ENCODE peak calls at places on chromosomes 12 and 14, in nine cellular contexts. One of them, this sample, is unnamed.

GRCh38 chr12:63298386-63298930 is 147.5 kb upstream of the AVPR1A start:
- DNase-seq in K562: no peak
- DNase-seq in upper lobe of left lung: no peak
- DNase-seq in stomach: no peak
- DNase-seq in transverse colon: no peak
- DNase-seq in tibial nerve: no peak
- DNase-seq in GM12878: no peak
- DNase-seq in HepG2: no peak
- DNase-seq in A549: peak; percentile 22
- DNase-seq in this sample: no peak

GRCh38 chr14:65860956-65861631 is 448.6 kb downstream of the FUT8 start:
- DNase-seq in upper lobe of left lung: no peak
- DNase-seq in GM12878: no peak
- DNase-seq in transverse colon: no peak
- DNase-seq in stomach: no peak
- DNase-seq in tibial nerve: no peak
- DNase-seq in K562: no peak
- DNase-seq in A549: no peak
- DNase-seq in HepG2: no peak
- DNase-seq in this sample: no peak

GRCh38 chr12:65857875-65858274 is 33.6 kb downstream of the HMGA2 start:
- DNase-seq in K562: no peak
- DNase-seq in HepG2: no peak
- DNase-seq in stomach: no peak
- DNase-seq in GM12878: no peak
- DNase-seq in A549: no peak
- DNase-seq in upper lobe of left lung: no peak
- DNase-seq in transverse colon: no peak
- DNase-seq in tibial nerve: no peak
- DNase-seq in this sample: no peak

GRCh38 chr12:31922341-31923062 is 36.7 kb upstream of the RESF1 start:
- DNase-seq in transverse colon: no peak
- DNase-seq in A549: peak; percentile 35
- DNase-seq in tibial nerve: no peak
- DNase-seq in HepG2: peak; percentile 20
- DNase-seq in upper lobe of left lung: no peak
- DNase-seq in stomach: no peak
- DNase-seq in GM12878: no peak
- DNase-seq in K562: no peak
- DNase-seq in this sample: no peak

GRCh38 chr14:37232907-37233481 is 35.3 kb downstream of the MIPOL1 start:
- DNase-seq in HepG2: peak; percentile 79
- DNase-seq in upper lobe of left lung: no peak
- DNase-seq in tibial nerve: no peak
- DNase-seq in GM12878: no peak
- DNase-seq in stomach: no peak
- DNase-seq in A549: peak; percentile 63
- DNase-seq in transverse colon: no peak
- DNase-seq in K562: peak; percentile 30
- DNase-seq in this sample: no peak

GRCh38 chr12:10365716-10366433 is 24.0 kb downstream of the KLRK1 start:
- DNase-seq in GM12878: no peak
- DNase-seq in HepG2: no peak
- DNase-seq in K562: no peak
- DNase-seq in upper lobe of left lung: no peak
- DNase-seq in A549: no peak
- DNase-seq in transverse colon: no peak
- DNase-seq in tibial nerve: no peak
- DNase-seq in stomach: no peak
- DNase-seq in this sample: no peak

GRCh38 chr12:97643961-97644360 is 181.4 kb downstream of the RMST start:
- DNase-seq in transverse colon: no peak
- DNase-seq in stomach: no peak
- DNase-seq in upper lobe of left lung: no peak
- DNase-seq in HepG2: no peak
- DNase-seq in tibial nerve: no peak
- DNase-seq in A549: no peak
- DNase-seq in K562: no peak
- DNase-seq in GM12878: no peak
- DNase-seq in this sample: no peak

GRCh38 chr14:99872786-99873440 is 79.7 kb downstream of the EML1 start:
- DNase-seq in transverse colon: no peak
- DNase-seq in upper lobe of left lung: no peak
- DNase-seq in stomach: no peak
- DNase-seq in tibial nerve: no peak
- DNase-seq in HepG2: no peak
- DNase-seq in GM12878: no peak
- DNase-seq in A549: no peak
- DNase-seq in K562: no peak
- DNase-seq in this sample: no peak

GRCh38 chr12:68871396-68871795 is 61.6 kb downstream of the CPM start:
- DNase-seq in GM12878: no peak
- DNase-seq in upper lobe of left lung: no peak
- DNase-seq in A549: no peak
- DNase-seq in HepG2: no peak
- DNase-seq in tibial nerve: no peak
- DNase-seq in transverse colon: no peak
- DNase-seq in K562: no peak
- DNase-seq in stomach: no peak
- DNase-seq in this sample: no peak

GRCh38 chr14:22194669-22195068 is 394.4 kb downstream of the DAD1 start:
- DNase-seq in transverse colon: no peak
- DNase-seq in stomach: no peak
- DNase-seq in upper lobe of left lung: no peak
- DNase-seq in K562: no peak
- DNase-seq in A549: no peak
- DNase-seq in GM12878: no peak
- DNase-seq in tibial nerve: no peak
- DNase-seq in HepG2: no peak
- DNase-seq in this sample: no peak

GRCh38 chr14:73797540-73797925 is 54.1 kb upstream of the PTGR2 start:
- DNase-seq in K562: no peak
- DNase-seq in A549: no peak
- DNase-seq in upper lobe of left lung: no peak
- DNase-seq in HepG2: no peak
- DNase-seq in stomach: no peak
- DNase-seq in tibial nerve: no peak
- DNase-seq in transverse colon: no peak
- DNase-seq in GM12878: no peak
- DNase-seq in this sample: peak; percentile 6

DNA sequence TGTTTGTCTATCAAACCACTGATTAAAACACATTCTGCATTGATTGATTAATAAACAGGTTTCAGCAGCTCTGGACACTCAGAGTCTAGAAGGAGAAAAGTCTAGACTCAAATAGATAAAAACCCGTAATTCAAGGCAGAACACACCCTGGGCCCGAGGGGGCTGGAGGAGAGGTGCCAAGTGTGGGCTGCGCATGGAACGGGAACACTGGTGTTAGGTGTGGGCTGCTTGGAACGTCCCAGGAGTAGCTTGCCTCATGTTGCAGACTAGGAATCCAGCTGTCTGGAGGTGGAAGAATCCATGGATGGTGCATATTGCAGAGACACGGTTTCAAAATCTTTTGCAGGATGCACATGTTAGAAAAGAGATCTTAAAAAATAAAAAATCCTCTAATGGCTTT is 223.0 kb downstream of the APAF1 start:
- DNase-seq in K562: no peak
- DNase-seq in tibial nerve: no peak
- DNase-seq in HepG2: no peak
- DNase-seq in GM12878: no peak
- DNase-seq in transverse colon: no peak
- DNase-seq in A549: no peak
- DNase-seq in upper lobe of left lung: no peak
- DNase-seq in stomach: no peak
- DNase-seq in this sample: no peak
- TF ChIP-seq EP300 in K562: no peak
- TF ChIP-seq EP300 in tibial nerve: no peak
- TF ChIP-seq EP300 in HepG2: no peak
- TF ChIP-seq EP300 in GM12878: no peak
- TF ChIP-seq EP300 in transverse colon: no peak
- TF ChIP-seq EP300 in A549: no peak
- TF ChIP-seq EP300 in upper lobe of left lung: no peak
- TF ChIP-seq EP300 in stomach: no peak
- TF ChIP-seq EP300 in this sample: no peak

GRCh38 chr12:76259660-76260389 is 88.4 kb downstream of the BBS10 start:
- DNase-seq in tibial nerve: no peak
- DNase-seq in HepG2: no peak
- DNase-seq in GM12878: no peak
- DNase-seq in upper lobe of left lung: peak; percentile 33
- DNase-seq in transverse colon: no peak
- DNase-seq in K562: no peak
- DNase-seq in stomach: no peak
- DNase-seq in A549: no peak
- DNase-seq in this sample: no peak
- H3K4me3 ChIP-seq in tibial nerve: no peak overlapping the region
- H3K4me3 ChIP-seq in HepG2: no peak overlapping the region
- H3K4me3 ChIP-seq in GM12878: no peak overlapping the region
- H3K4me3 ChIP-seq in upper lobe of left lung: no peak overlapping the region
- H3K4me3 ChIP-seq in transverse colon: no peak overlapping the region
- H3K4me3 ChIP-seq in K562: no peak overlapping the region
- H3K4me3 ChIP-seq in stomach: no peak overlapping the region
- H3K4me3 ChIP-seq in A549: no peak overlapping the region
- H3K4me3 ChIP-seq in this sample: no peak overlapping the region

GRCh38 chr12:34368079-34368478 is 345.8 kb downstream of the ALG10 start:
- DNase-seq in transverse colon: no peak
- DNase-seq in GM12878: no peak
- DNase-seq in A549: no peak
- DNase-seq in stomach: no peak
- DNase-seq in tibial nerve: no peak
- DNase-seq in upper lobe of left lung: no peak
- DNase-seq in HepG2: no peak
- DNase-seq in K562: no peak
- DNase-seq in this sample: no peak
- H3K9me3 ChIP-seq in transverse colon: peaks cover 27% of the 10 kb centered on the region
- H3K9me3 ChIP-seq in GM12878: no peaks in the 10 kb centered on the region
- H3K9me3 ChIP-seq in A549: no peaks in the 10 kb centered on the region
- H3K9me3 ChIP-seq in stomach: peaks cover 99% of the 10 kb centered on the region
- H3K9me3 ChIP-seq in tibial nerve: no peaks in the 10 kb centered on the region
- H3K9me3 ChIP-seq in upper lobe of left lung: no peaks in the 10 kb centered on the region
- H3K9me3 ChIP-seq in HepG2: no peaks in the 10 kb centered on the region
- H3K9me3 ChIP-seq in K562: no peaks in the 10 kb centered on the region
- H3K9me3 ChIP-seq in this sample: peaks cover 43% of the 10 kb centered on the region

GRCh38 chr12:108399514-108399913 is 60.4 kb upstream of the CMKLR1 start:
- DNase-seq in K562: no peak
- DNase-seq in HepG2: no peak
- DNase-seq in GM12878: no peak
- DNase-seq in transverse colon: peak; percentile 33
- DNase-seq in upper lobe of left lung: no peak
- DNase-seq in A549: no peak
- DNase-seq in tibial nerve: no peak
- DNase-seq in stomach: no peak
- DNase-seq in this sample: peak; percentile 93
- TF ChIP-seq EP300 in K562: no peak
- TF ChIP-seq EP300 in HepG2: no peak
- TF ChIP-seq EP300 in GM12878: no peak
- TF ChIP-seq EP300 in transverse colon: no peak
- TF ChIP-seq EP300 in upper lobe of left lung: no peak
- TF ChIP-seq EP300 in A549: no peak
- TF ChIP-seq EP300 in tibial nerve: no peak
- TF ChIP-seq EP300 in stomach: no peak
- TF ChIP-seq EP300 in this sample: no peak

This sample was measured in sigmoid colon.